ENCODE peak calls at places on chromosomes 3 and 15, in seven cellular contexts. One of them, this sample, is unnamed.

GRCh38 chr3:141275032-141275422 is 43.4 kb downstream of the PXYLP1 start:
- DNase-seq in Panc1: no peak
- DNase-seq in thoracic aorta: no peak
- DNase-seq in natural killer cell: no peak
- DNase-seq in choroid plexus epithelial cell: peak
- DNase-seq in ovary: no peak
- DNase-seq in breast epithelium: no peak
- DNase-seq in this sample: no peak

GRCh38 chr3:60303160-60303559 is 948.1 kb downstream of the FHIT start:
- DNase-seq in breast epithelium: no peak
- DNase-seq in choroid plexus epithelial cell: peak
- DNase-seq in ovary: no peak
- DNase-seq in Panc1: no peak
- DNase-seq in thoracic aorta: no peak
- DNase-seq in natural killer cell: no peak
- DNase-seq in this sample: no peak

GRCh38 chr3:112120485-112120836 is 12.6 kb downstream of the GCSAM start:
- DNase-seq in ovary: no peak
- DNase-seq in choroid plexus epithelial cell: no peak
- DNase-seq in breast epithelium: no peak
- DNase-seq in natural killer cell: no peak
- DNase-seq in thoracic aorta: no peak
- DNase-seq in Panc1: no peak
- DNase-seq in this sample: no peak

GRCh38 chr3:72836923-72837322 is 11.3 kb downstream of the SHQ1 start:
- DNase-seq in breast epithelium: peak
- DNase-seq in Panc1: no peak
- DNase-seq in natural killer cell: no peak
- DNase-seq in choroid plexus epithelial cell: no peak
- DNase-seq in ovary: peak
- DNase-seq in thoracic aorta: peak
- DNase-seq in this sample: no peak

GRCh38 chr3:139421459-139421858 is 32.0 kb upstream of the COPB2 start:
- DNase-seq in ovary: no peak
- DNase-seq in breast epithelium: no peak
- DNase-seq in thoracic aorta: no peak
- DNase-seq in natural killer cell: no peak
- DNase-seq in Panc1: no peak
- DNase-seq in choroid plexus epithelial cell: no peak
- DNase-seq in this sample: no peak

GRCh38 chr3:29447946-29448632 is 167.2 kb downstream of the RBMS3 start:
- DNase-seq in thoracic aorta: no peak
- DNase-seq in ovary: no peak
- DNase-seq in choroid plexus epithelial cell: no peak
- DNase-seq in breast epithelium: no peak
- DNase-seq in Panc1: no peak
- DNase-seq in natural killer cell: no peak
- DNase-seq in this sample: no peak

GRCh38 chr3:195060531-195061385 is 210.2 kb downstream of the XXYLT1 start:
- DNase-seq in natural killer cell: no peak
- DNase-seq in Panc1: no peak
- DNase-seq in ovary: no peak
- DNase-seq in thoracic aorta: no peak
- DNase-seq in choroid plexus epithelial cell: no peak
- DNase-seq in breast epithelium: no peak
- DNase-seq in this sample: no peak

GRCh38 chr15:62758126-62758951 is 284.2 kb upstream of the TPM1 start:
- DNase-seq in choroid plexus epithelial cell: peak
- DNase-seq in natural killer cell: no peak
- DNase-seq in thoracic aorta: peak
- DNase-seq in Panc1: peak
- DNase-seq in ovary: no peak
- DNase-seq in breast epithelium: no peak
- DNase-seq in this sample: no peak

GRCh38 chr15:69971771-69972170 is 125.9 kb downstream of the TLE3 start:
- DNase-seq in thoracic aorta: no peak
- DNase-seq in natural killer cell: no peak
- DNase-seq in Panc1: no peak
- DNase-seq in breast epithelium: no peak
- DNase-seq in ovary: no peak
- DNase-seq in choroid plexus epithelial cell: no peak
- DNase-seq in this sample: no peak

GRCh38 chr15:39301589-39301999 is 279.3 kb upstream of the THBS1 start:
- DNase-seq in thoracic aorta: no peak
- DNase-seq in natural killer cell: no peak
- DNase-seq in breast epithelium: no peak
- DNase-seq in ovary: no peak
- DNase-seq in Panc1: no peak
- DNase-seq in choroid plexus epithelial cell: peak
- DNase-seq in this sample: no peak

GRCh38 chr3:156892701-156893100 is 66.5 kb downstream of the LEKR1 start:
- DNase-seq in Panc1: no peak
- DNase-seq in thoracic aorta: no peak
- DNase-seq in ovary: no peak
- DNase-seq in breast epithelium: no peak
- DNase-seq in choroid plexus epithelial cell: peak
- DNase-seq in natural killer cell: no peak
- DNase-seq in this sample: no peak

GRCh38 chr15:50140097-50140496 is 21.1 kb upstream of the ATP8B4 start:
- DNase-seq in thoracic aorta: no peak
- DNase-seq in choroid plexus epithelial cell: no peak
- DNase-seq in Panc1: no peak
- DNase-seq in breast epithelium: no peak
- DNase-seq in ovary: no peak
- DNase-seq in natural killer cell: no peak
- DNase-seq in this sample: no peak

GRCh38 chr15:50138391-50138790 is 19.4 kb upstream of the ATP8B4 start:
- DNase-seq in choroid plexus epithelial cell: peak
- DNase-seq in Panc1: no peak
- DNase-seq in breast epithelium: no peak
- DNase-seq in natural killer cell: no peak
- DNase-seq in ovary: no peak
- DNase-seq in thoracic aorta: no peak
- DNase-seq in this sample: no peak

GRCh38 chr15:50137330-50137761 is 18.3 kb upstream of the ATP8B4 start:
- DNase-seq in choroid plexus epithelial cell: peak
- DNase-seq in thoracic aorta: no peak
- DNase-seq in natural killer cell: no peak
- DNase-seq in breast epithelium: no peak
- DNase-seq in ovary: no peak
- DNase-seq in Panc1: peak
- DNase-seq in this sample: no peak

GRCh38 chr15:50135123-50135541 is 16.1 kb upstream of the ATP8B4 start:
- DNase-seq in thoracic aorta: no peak
- DNase-seq in choroid plexus epithelial cell: peak
- DNase-seq in ovary: no peak
- DNase-seq in breast epithelium: no peak
- DNase-seq in Panc1: no peak
- DNase-seq in natural killer cell: no peak
- DNase-seq in this sample: no peak

DNA sequence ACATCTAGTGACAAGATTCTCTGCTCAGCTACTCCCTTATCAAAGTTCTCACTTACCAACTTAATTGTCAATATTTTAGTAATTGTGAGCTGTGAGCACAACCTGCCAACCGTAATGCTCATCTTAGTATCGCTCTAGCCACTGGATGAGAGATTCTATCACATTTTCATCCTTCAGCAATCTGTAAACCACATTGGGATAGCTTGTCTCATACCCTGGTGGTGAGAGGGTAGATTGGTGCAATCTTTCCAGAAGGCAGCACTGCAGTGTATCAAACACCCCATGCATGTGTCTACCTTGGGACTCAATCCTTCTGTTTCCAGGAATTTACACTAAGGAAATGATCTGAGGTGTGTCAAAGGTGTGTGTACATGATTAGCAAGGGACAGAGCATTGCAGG is 18.9 kb upstream of the ATP8B4 start:
- DNase-seq in Panc1: no peak
- DNase-seq in thoracic aorta: no peak
- DNase-seq in choroid plexus epithelial cell: no peak
- DNase-seq in breast epithelium: no peak
- DNase-seq in natural killer cell: no peak
- DNase-seq in ovary: no peak
- DNase-seq in this sample: no peak
- TF ChIP-seq CTCF in Panc1: no peak
- TF ChIP-seq CTCF in thoracic aorta: no peak
- TF ChIP-seq CTCF in choroid plexus epithelial cell: no peak
- TF ChIP-seq CTCF in breast epithelium: no peak
- TF ChIP-seq CTCF in natural killer cell: no peak
- TF ChIP-seq CTCF in ovary: no peak
- TF ChIP-seq CTCF in this sample: no peak

GRCh38 chr3:42001777-42002176 is 39.9 kb upstream of the ULK4 start:
- DNase-seq in choroid plexus epithelial cell: no peak
- DNase-seq in thoracic aorta: no peak
- DNase-seq in Panc1: no peak
- DNase-seq in ovary: no peak
- DNase-seq in breast epithelium: no peak
- DNase-seq in natural killer cell: no peak
- DNase-seq in this sample: no peak
- TF ChIP-seq CTCF in choroid plexus epithelial cell: no peak
- TF ChIP-seq CTCF in thoracic aorta: no peak
- TF ChIP-seq CTCF in Panc1: no peak
- TF ChIP-seq CTCF in ovary: no peak
- TF ChIP-seq CTCF in breast epithelium: no peak
- TF ChIP-seq CTCF in natural killer cell: no peak
- TF ChIP-seq CTCF in this sample: no peak

GRCh38 chr3:174398761-174399160 is 460.4 kb upstream of the NAALADL2 start:
- DNase-seq in choroid plexus epithelial cell: no peak
- DNase-seq in breast epithelium: no peak
- DNase-seq in natural killer cell: no peak
- DNase-seq in thoracic aorta: no peak
- DNase-seq in ovary: no peak
- DNase-seq in Panc1: no peak
- DNase-seq in this sample: no peak

GRCh38 chr3:174403831-174404230 is 455.3 kb upstream of the NAALADL2 start:
- DNase-seq in natural killer cell: no peak
- DNase-seq in thoracic aorta: no peak
- DNase-seq in choroid plexus epithelial cell: no peak
- DNase-seq in breast epithelium: no peak
- DNase-seq in ovary: no peak
- DNase-seq in Panc1: no peak
- DNase-seq in this sample: no peak

GRCh38 chr3:174397848-174398247 is 461.3 kb upstream of the NAALADL2 start:
- DNase-seq in thoracic aorta: no peak
- DNase-seq in Panc1: no peak
- DNase-seq in ovary: no peak
- DNase-seq in natural killer cell: no peak
- DNase-seq in breast epithelium: no peak
- DNase-seq in choroid plexus epithelial cell: peak
- DNase-seq in this sample: no peak
- TF ChIP-seq CTCF in thoracic aorta: peak
- TF ChIP-seq CTCF in Panc1: peak
- TF ChIP-seq CTCF in ovary: peak
- TF ChIP-seq CTCF in natural killer cell: no peak
- TF ChIP-seq CTCF in breast epithelium: peak
- TF ChIP-seq CTCF in choroid plexus epithelial cell: peak
- TF ChIP-seq CTCF in this sample: no peak

DNA sequence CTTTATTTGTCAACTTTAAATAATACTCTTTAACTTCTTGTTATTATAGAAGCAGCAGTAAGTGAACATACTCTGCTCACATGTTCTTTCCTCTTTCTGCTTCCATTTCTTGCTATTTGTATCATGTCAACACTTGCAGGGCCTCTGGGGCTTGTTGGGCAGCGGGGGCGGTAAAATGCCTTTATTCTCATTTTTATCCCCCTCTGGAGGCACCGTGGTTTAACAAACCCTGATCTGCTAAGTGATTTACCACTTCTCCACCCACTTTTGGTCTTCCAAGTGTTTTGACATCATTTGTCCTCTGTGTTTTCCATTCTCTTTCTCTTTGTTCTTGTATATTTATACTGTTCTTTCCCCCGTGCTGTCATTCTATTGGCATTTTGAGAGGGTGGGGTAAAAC is 33.9 kb downstream of the SCN10A start:
- DNase-seq in natural killer cell: no peak
- DNase-seq in Panc1: no peak
- DNase-seq in breast epithelium: no peak
- DNase-seq in choroid plexus epithelial cell: no peak
- DNase-seq in ovary: no peak
- DNase-seq in thoracic aorta: no peak
- DNase-seq in this sample: no peak
- TF ChIP-seq CTCF in natural killer cell: no peak
- TF ChIP-seq CTCF in Panc1: peak
- TF ChIP-seq CTCF in breast epithelium: no peak
- TF ChIP-seq CTCF in choroid plexus epithelial cell: no peak
- TF ChIP-seq CTCF in ovary: no peak
- TF ChIP-seq CTCF in thoracic aorta: no peak
- TF ChIP-seq CTCF in this sample: no peak

DNA sequence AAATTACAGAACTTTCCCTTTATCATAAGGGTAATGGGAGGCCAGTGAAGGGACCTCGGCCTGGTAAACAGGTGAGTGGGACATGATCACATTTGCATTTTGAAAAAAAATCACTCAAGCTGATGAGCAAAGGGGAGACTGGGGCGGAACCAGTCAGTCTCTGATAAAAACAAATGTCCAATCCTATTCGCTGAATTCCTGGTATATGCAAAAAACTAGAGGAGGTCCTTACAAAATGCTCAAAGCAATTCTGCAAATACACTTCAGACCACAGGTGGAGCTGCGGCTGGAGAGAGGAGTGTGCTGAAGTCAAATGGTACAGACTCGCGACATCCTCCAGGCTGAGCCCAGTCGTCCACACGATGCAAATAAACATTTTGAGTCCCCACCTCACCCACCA is 166.7 kb downstream of the FOXP1 start:
- DNase-seq in natural killer cell: no peak
- DNase-seq in Panc1: no peak
- DNase-seq in breast epithelium: no peak
- DNase-seq in thoracic aorta: no peak
- DNase-seq in choroid plexus epithelial cell: no peak
- DNase-seq in ovary: no peak
- DNase-seq in this sample: no peak
- TF ChIP-seq CTCF in natural killer cell: no peak
- TF ChIP-seq CTCF in Panc1: no peak
- TF ChIP-seq CTCF in breast epithelium: no peak
- TF ChIP-seq CTCF in thoracic aorta: no peak
- TF ChIP-seq CTCF in choroid plexus epithelial cell: peak
- TF ChIP-seq CTCF in ovary: no peak
- TF ChIP-seq CTCF in this sample: no peak

GRCh38 chr3:129120254-129121004 is 1.2 kb downstream of the RAB43 start:
- DNase-seq in thoracic aorta: peak
- DNase-seq in breast epithelium: peak
- DNase-seq in choroid plexus epithelial cell: peak
- DNase-seq in Panc1: peak
- DNase-seq in ovary: peak
- DNase-seq in natural killer cell: peak
- DNase-seq in this sample: peak
- TF ChIP-seq CTCF in thoracic aorta: peak
- TF ChIP-seq CTCF in breast epithelium: peak
- TF ChIP-seq CTCF in choroid plexus epithelial cell: peak
- TF ChIP-seq CTCF in Panc1: no peak
- TF ChIP-seq CTCF in ovary: no peak
- TF ChIP-seq CTCF in natural killer cell: no peak
- TF ChIP-seq CTCF in this sample: no peak

DNA sequence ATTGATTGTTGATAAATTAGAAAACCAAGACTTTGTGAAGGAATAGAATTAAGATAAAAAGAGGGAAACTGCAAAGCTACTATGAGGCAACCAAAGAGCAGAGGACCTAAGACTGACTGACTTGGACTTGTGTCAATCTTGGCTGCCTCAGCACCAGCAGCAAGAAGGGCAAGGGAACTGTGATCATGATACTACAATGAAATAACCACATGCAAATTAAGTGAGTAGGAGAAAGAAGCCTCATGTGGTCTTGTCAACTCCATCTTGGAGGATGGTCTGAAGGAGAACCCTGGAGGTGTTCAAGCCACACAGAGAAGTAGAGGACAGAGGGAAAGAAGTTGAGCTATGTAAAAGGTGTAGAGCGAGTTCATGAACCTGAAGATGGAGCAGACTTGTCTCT is 47.3 kb upstream of the THRB start:
- DNase-seq in thoracic aorta: no peak
- DNase-seq in Panc1: no peak
- DNase-seq in choroid plexus epithelial cell: no peak
- DNase-seq in breast epithelium: no peak
- DNase-seq in natural killer cell: no peak
- DNase-seq in ovary: no peak
- DNase-seq in this sample: no peak
- TF ChIP-seq CTCF in thoracic aorta: no peak
- TF ChIP-seq CTCF in Panc1: no peak
- TF ChIP-seq CTCF in choroid plexus epithelial cell: no peak
- TF ChIP-seq CTCF in breast epithelium: no peak
- TF ChIP-seq CTCF in natural killer cell: no peak
- TF ChIP-seq CTCF in ovary: no peak
- TF ChIP-seq CTCF in this sample: no peak

This sample was measured in activated B cell treated with CpG ODN at 0.5 μM for 24 hours.